ENCODE peak calls at places on chromosome 20, in ten cellular contexts. L is vagina, D is suprapubic skin, N is IMR-90, W is prostate gland, G is heart left ventricle, P is stomach, Z is HCT116, I is lower leg skin, U is A549. Y is an unnamed sample.

GRCh38 chr20:43584448-43585138 is 6.1 kb upstream of the IFT52 start:
- DNase-seq in Z (no peak), U (no peak), P (no peak), W (no peak), D (no peak), L (no peak), I (no peak), N (peak), G (no peak), Y (no peak)

GRCh38 chr20:22499475-22500174 is 84.7 kb downstream of the FOXA2 start:
- DNase-seq in D (no peak), W (no peak), N (no peak), Z (no peak), P (no peak), G (no peak), U (no peak), L (no peak), I (no peak), Y (no peak)

GRCh38 chr20:32130965-32131364 is 21.5 kb downstream of the TM9SF4 start:
- DNase-seq in G (no peak), L (no peak), W (no peak), N (no peak), Z (no peak), I (no peak), D (no peak), P (no peak), U (no peak), Y (no peak)

GRCh38 chr20:23091741-23092408 is 5.8 kb upstream of the CD93 start:
- DNase-seq in I (no peak), L (no peak), N (no peak), U (no peak), G (no peak), Z (no peak), W (no peak), D (no peak), P (no peak), Y (no peak)

GRCh38 chr20:10636326-10636818 is 37.4 kb downstream of the JAG1 start:
- DNase-seq in L (no peak), N (peak), W (no peak), U (no peak), D (no peak), Z (no peak), I (no peak), G (no peak), P (no peak), Y (no peak)

GRCh38 chr20:4719190-4719589 is 2.5 kb upstream of the PRND start:
- DNase-seq in W (no peak), P (no peak), U (no peak), L (no peak), G (no peak), I (no peak), Z (no peak), N (no peak), D (no peak), Y (no peak)

GRCh38 chr20:4813076-4813838 is 91.5 kb downstream of the PRND start:
- DNase-seq in W (no peak), Z (no peak), L (no peak), N (no peak), U (no peak), I (no peak), P (no peak), D (peak), G (no peak), Y (no peak)

GRCh38 chr20:44785768-44786167 is 24.6 kb downstream of the RIMS4 start:
- DNase-seq in U (peak), D (no peak), P (no peak), L (no peak), I (no peak), W (no peak), N (no peak), Z (no peak), G (no peak), Y (no peak)

GRCh38 chr20:51183443-51183842 is 160.5 kb upstream of the KCNG1 start:
- DNase-seq in D (no peak), P (no peak), U (no peak), I (no peak), W (no peak), L (no peak), Z (no peak), G (no peak), N (no peak), Y (no peak)

GRCh38 chr20:32535953-32536823 is 48.9 kb downstream of the NOL4L start:
- DNase-seq in Z (peak), L (no peak), W (no peak), N (peak), U (peak), P (peak), I (no peak), D (no peak), G (peak), Y (no peak)

GRCh38 chr20:53763707-53764415 is 170.2 kb upstream of the ZNF217 start:
- DNase-seq in G (no peak), U (peak), I (no peak), W (peak), L (no peak), Z (no peak), N (peak), P (peak), D (no peak), Y (no peak)

GRCh38 chr20:45067558-45067957 is 33.4 kb downstream of the KCNS1 start:
- DNase-seq in U (no peak), W (no peak), D (no peak), N (no peak), Z (no peak), P (no peak), L (no peak), G (no peak), I (no peak), Y (no peak)

GRCh38 chr20:1330075-1330830 is 1.3 kb upstream of the SDCBP2 start:
- DNase-seq in N (no peak), W (no peak), D (peak), Z (no peak), P (peak), U (peak), I (peak), L (peak), G (no peak), Y (no peak)

GRCh38 chr20:53984781-53985518 is 85.4 kb downstream of the BCAS1 start:
- DNase-seq in G (no peak), L (no peak), W (no peak), Z (no peak), I (no peak), P (no peak), U (no peak), N (no peak), D (no peak), Y (no peak)

GRCh38 chr20:15708984-15709598 is 864.2 kb downstream of the KIF16B start:
- DNase-seq in D (no peak), G (peak), L (no peak), I (no peak), U (peak), P (peak), N (no peak), Z (no peak), W (no peak), Y (no peak)

GRCh38 chr20:56400001-56400640 is 7.7 kb downstream of the CSTF1 start:
- DNase-seq in L (no peak), D (no peak), W (peak), I (peak), N (peak), U (peak), P (peak), G (no peak), Z (peak), Y (no peak)

GRCh38 chr20:51132286-51132810 is 109.4 kb upstream of the KCNG1 start:
- DNase-seq in I (no peak), P (no peak), G (no peak), D (no peak), U (no peak), N (peak), W (no peak), L (peak), Z (no peak), Y (no peak)

GRCh38 chr20:32165836-32166545 is 41.6 kb downstream of the PLAGL2 start:
- DNase-seq in G (no peak), N (no peak), Z (no peak), D (peak), L (no peak), P (no peak), I (no peak), W (no peak), U (no peak), Y (no peak)

GRCh38 chr20:21004386-21005076 is 101.6 kb downstream of the LINC00237 start:
- DNase-seq in G (no peak), P (no peak), W (no peak), D (no peak), I (no peak), N (no peak), U (no peak), Z (no peak), L (no peak), Y (no peak)

GRCh38 chr20:32485126-32485769 is 99.9 kb downstream of the NOL4L start:
- DNase-seq in L (no peak), Z (peak), D (peak), W (peak), U (peak), I (peak), G (no peak), P (peak), N (peak), Y (peak)

GRCh38 chr20:4883051-4883450 is 118.3 kb downstream of the SLC23A2 start:
- DNase-seq in W (no peak), G (no peak), Z (no peak), D (no peak), I (no peak), L (no peak), U (no peak), P (no peak), N (no peak), Y (no peak)

GRCh38 chr20:4160761-4161305 is 145.5 kb upstream of the RNF24 start:
- DNase-seq in I (peak), U (no peak), G (peak), W (no peak), L (no peak), P (no peak), D (no peak), Z (no peak), N (peak), Y (no peak)

GRCh38 chr20:3929713-3930060 is 40.5 kb downstream of the PANK2 start:
- DNase-seq in I (no peak), P (no peak), W (no peak), N (no peak), D (no peak), G (no peak), Z (no peak), U (no peak), L (no peak), Y (no peak)

GRCh38 chr20:10076126-10077080 is 41.6 kb downstream of the ANKEF1 start:
- DNase-seq in Z (no peak), U (peak), L (no peak), D (no peak), P (peak), N (no peak), I (no peak), W (peak), G (no peak), Y (no peak)

GRCh38 chr20:40339661-40340449 is 349.2 kb downstream of the MAFB start:
- DNase-seq in P (no peak), D (peak), N (no peak), I (peak), L (no peak), W (no peak), G (peak), U (no peak), Z (no peak), Y (no peak)

GRCh38 chr20:44717986-44718385 is 2.8 kb downstream of the CCN5 start:
- DNase-seq in W (no peak), P (no peak), L (no peak), G (peak), Z (no peak), U (peak), N (no peak), I (no peak), D (no peak), Y (no peak)

GRCh38 chr20:52110456-52110855 is 81.1 kb downstream of the ZFP64 start:
- DNase-seq in N (no peak), P (no peak), G (no peak), L (no peak), W (no peak), Z (no peak), U (no peak), D (no peak), I (no peak), Y (no peak)

GRCh38 chr20:34365765-34366213 is 2.7 kb downstream of the ITCH start:
- DNase-seq in U (no peak), P (no peak), G (no peak), W (no peak), D (peak), Z (no peak), N (no peak), L (no peak), I (no peak), Y (no peak)

GRCh38 chr20:33165416-33166055 is 2.4 kb upstream of the BPIFA2 start:
- DNase-seq in W (no peak), D (no peak), G (no peak), I (no peak), L (no peak), U (no peak), Z (no peak), N (no peak), P (no peak), Y (no peak)

GRCh38 chr20:24141111-24141510 is 152.5 kb upstream of the GGTLC1 start:
- DNase-seq in W (no peak), N (no peak), Z (no peak), D (no peak), U (no peak), L (no peak), P (no peak), G (no peak), I (no peak), Y (no peak)

GRCh38 chr20:8756410-8756809 is 312.5 kb upstream of the PLCB4 start:
- DNase-seq in D (no peak), U (peak), I (no peak), Z (peak), L (no peak), G (no peak), P (no peak), N (peak), W (no peak), Y (no peak)

GRCh38 chr20:23037017-23037481 is 1.9 kb downstream of the SSTR4 start:
- DNase-seq in I (no peak), D (no peak), L (no peak), U (no peak), P (no peak), W (no peak), N (no peak), Z (no peak), G (no peak), Y (no peak)

GRCh38 chr20:6100261-6100660 is 22.6 kb downstream of the FERMT1 start:
- DNase-seq in L (no peak), P (no peak), D (no peak), U (no peak), W (no peak), Z (no peak), N (no peak), G (no peak), I (no peak), Y (no peak)

GRCh38 chr20:13017235-13017634 is 8.5 kb downstream of the SPTLC3 start:
- DNase-seq in N (peak), D (no peak), G (no peak), W (no peak), U (no peak), Z (no peak), I (no peak), P (no peak), L (no peak), Y (no peak)

DNA sequence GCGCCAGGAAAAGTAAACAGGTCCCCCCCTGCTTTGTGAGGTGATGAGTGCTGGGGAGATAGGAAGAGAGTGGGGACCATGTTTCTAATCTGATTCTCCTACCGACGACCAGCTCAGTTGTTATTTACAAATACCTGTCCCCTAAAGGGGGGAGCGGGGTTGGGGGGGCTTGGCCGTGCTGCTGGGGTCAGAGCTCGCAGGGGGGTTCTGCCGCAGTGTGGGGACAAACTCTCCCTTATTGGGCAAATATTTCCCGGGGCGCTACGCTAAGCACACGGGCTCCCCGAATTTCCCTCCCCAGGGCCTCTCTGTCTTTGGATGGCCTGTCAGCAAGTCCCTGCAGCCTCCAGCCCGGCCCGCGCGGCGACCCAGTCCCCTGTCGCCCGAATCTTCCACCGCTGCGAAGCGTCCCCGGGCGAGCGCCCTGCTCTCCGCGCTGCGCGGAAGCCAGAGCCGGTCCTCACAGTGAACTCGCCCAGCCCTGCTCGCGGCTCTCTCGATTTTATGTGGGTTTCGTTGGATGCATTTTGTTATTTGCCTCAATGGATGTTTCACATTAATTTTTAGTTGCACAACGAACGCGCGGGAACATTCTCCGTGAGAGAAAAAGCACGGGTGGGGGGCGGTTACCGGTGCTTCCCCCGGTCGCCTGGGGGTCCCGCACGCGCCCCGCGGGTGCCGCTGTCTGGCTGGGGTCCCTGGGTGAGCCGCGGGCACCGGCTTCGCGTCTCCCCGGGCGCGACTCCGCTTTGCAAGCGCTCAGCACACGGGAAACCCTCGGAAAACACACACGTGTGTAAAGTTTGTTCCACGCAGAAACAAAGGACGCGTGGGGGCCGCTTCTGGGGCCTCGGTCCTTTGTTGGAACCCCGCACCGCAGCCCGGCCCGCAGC is 1.5 kb upstream of the STX16 start:
- DNase-seq in G (peak), N (no peak), P (peak), U (no peak), Z (no peak), D (no peak), L (peak), W (no peak), I (no peak), Y (no peak)
- H3K4me3 ChIP-seq in G (peak), N (no peak), P (peak), U (no peak), Z (no peak), D (peak), L (peak), W (peak), I (peak), Y (peak)

DNA sequence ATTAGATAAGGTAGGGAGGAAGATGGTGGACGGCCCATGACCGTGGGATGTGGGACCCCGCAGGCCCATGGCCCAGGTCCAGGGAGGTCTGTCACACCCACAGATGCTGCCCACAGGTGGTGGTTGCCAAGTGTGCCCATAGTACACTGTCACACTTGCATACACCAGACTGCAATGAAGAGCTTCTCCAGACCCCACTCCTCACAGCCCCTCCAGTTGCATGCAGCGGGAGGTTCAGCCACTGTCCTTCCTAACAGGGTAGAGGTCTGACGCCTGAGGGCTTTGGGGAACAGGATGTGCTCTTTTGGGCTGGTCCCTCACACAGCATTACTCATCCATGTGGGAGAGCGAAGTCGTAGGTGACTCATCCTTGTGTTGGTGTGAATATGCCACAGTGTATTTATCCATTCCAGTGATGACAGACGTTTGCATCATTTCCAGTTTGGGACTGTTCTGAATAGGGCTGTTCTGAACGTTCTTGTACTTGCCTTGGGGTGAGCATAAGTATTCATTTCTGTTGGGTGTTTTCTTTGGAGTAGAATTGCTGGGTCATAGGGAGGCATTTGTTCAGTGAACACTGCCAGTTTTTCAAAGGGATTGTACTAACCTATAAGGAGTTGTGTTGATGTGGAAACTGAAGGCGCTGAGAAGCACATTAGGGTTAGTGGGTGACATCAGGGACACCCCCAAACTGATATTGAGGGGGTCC is 10.1 kb upstream of the PYGB start:
- DNase-seq in I (peak), N (peak), L (peak), P (no peak), U (peak), W (peak), D (peak), G (no peak), Z (peak), Y (no peak)
- TF ChIP-seq POLR2A in I (no peak), N (peak), L (no peak), P (no peak), U (no peak), W (no peak), D (no peak), G (no peak), Z (no peak), Y (no peak)

DNA sequence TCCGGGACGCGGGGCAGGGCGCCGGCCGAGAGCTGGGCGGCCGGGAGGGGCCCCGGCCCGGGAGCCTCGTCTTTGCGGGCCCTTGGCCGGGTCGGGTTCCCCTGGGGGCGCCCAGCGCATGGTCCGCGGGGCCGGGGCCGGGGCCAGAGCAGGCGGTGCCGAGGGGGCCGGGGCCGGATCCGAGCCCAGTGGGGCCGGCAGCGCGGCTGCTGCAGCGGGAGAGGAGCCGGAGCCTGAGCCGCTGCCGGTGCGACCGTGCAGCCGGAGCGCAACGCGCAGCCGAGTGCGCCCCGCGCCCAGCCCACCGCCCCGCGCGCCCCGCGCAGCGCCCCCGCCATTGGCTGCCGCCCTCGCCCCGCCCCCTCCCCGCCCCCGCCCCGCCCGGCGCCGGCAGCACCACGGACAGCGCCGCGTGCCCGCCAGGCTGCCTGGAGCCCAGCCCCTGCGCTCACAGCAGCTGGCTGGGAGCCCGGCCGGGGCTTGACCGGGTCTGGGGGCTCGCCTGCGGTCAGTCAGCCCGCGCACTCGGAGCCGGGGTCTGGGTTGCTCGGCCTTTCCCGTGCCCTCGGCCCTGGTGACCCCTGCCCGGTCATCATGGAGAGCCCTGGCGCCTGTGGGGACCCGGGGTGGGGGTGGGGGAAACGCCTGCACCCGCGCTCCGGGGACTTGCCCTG is at the start of gene HRH3:
- DNase-seq in I (no peak), U (no peak), P (peak), L (no peak), Z (no peak), W (no peak), N (no peak), G (no peak), D (no peak), Y (no peak)
- H3K4me3 ChIP-seq in I (no peak), U (peak), P (peak), L (peak), Z (no peak), W (peak), N (peak), G (peak), D (peak), Y (peak)

DNA sequence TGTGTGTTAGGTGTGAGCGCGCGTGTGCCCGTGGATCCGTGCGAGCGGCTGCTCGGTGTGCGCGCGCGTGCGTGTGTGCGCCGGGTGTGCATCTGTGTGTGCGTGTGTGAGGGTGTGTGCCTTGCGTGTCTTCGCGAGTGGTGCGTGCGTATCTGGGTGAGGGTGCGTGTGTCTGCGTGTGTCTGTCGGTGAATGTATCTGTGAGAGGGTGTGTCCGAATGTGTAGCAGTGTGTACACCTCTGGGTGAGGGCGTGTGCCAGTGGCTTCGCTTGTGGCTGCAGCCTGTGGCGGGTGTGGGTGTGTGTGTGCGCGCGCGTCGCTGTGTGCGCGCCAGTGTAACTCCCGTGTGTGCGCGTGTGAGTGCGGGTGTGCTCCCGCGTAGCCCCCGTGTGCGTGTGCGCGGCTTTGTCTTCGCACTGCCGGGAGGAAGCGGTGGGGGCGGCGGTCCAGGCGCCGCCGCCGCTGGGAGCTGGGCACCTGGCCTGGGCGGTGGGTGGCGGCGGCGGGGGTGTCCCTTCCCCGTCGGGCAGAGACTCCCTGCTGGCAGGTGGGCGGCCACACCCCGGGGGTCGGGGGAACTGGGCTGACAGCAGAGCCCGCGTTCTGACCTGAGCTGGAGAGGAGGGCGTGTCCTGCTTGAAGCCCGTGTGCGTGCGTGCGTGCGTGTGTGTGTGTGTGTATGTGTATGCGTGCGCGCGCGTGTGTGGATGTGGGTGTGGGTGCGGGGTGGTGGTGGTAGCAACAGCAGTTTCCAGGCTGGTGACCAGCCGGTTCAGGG is 61.3 kb upstream of the EPB41L1 start:
- DNase-seq in D (peak), L (no peak), I (no peak), G (peak), Z (no peak), U (peak), N (no peak), W (peak), P (peak), Y (peak)
- TF ChIP-seq POLR2A in D (no peak), L (no peak), I (no peak), G (no peak), Z (no peak), U (peak), N (no peak), W (peak), P (no peak), Y (no peak)

Y was measured in breast epithelium.